ENCODE peak calls at places on chromosomes 4 and X, in five cellular contexts. One of them, this sample, is unnamed.

GRCh38 chr4:128440923-128441322 is 153.3 kb upstream of the PGRMC2 start:
- DNase-seq in tibial artery: no peak
- DNase-seq in A673: no peak
- DNase-seq in esophagus squamous epithelium: no peak
- DNase-seq in transverse colon: no peak
- DNase-seq in this sample: no peak

GRCh38 chrX:2226182-2226581 is 274.6 kb downstream of the DHRSX start:
- DNase-seq in A673: no peak
- DNase-seq in esophagus squamous epithelium: no peak
- DNase-seq in tibial artery: no peak
- DNase-seq in transverse colon: no peak
- DNase-seq in this sample: no peak

GRCh38 chrX:45517090-45517973 is 316.7 kb upstream of the DIPK2B start:
- DNase-seq in esophagus squamous epithelium: no peak
- DNase-seq in A673: peak; percentile 49
- DNase-seq in tibial artery: no peak
- DNase-seq in transverse colon: no peak
- DNase-seq in this sample: no peak

GRCh38 chr4:152784490-152785195 is 4.9 kb downstream of the ARFIP1 start:
- DNase-seq in esophagus squamous epithelium: no peak
- DNase-seq in tibial artery: no peak
- DNase-seq in A673: peak; percentile 92
- DNase-seq in transverse colon: peak; percentile 16
- DNase-seq in this sample: no peak

GRCh38 chrX:7083468-7084396 is 63.8 kb upstream of the STS start:
- DNase-seq in transverse colon: peak; percentile 38
- DNase-seq in tibial artery: no peak
- DNase-seq in A673: peak; percentile 60
- DNase-seq in esophagus squamous epithelium: peak; percentile 23
- DNase-seq in this sample: peak; percentile 98

GRCh38 chrX:132488092-132488749 is 617 bp downstream of the MBNL3 start:
- DNase-seq in transverse colon: peak; percentile 33
- DNase-seq in A673: peak; percentile 41
- DNase-seq in tibial artery: no peak
- DNase-seq in esophagus squamous epithelium: no peak
- DNase-seq in this sample: no peak

GRCh38 chrX:48508400-48509244 is at the start of gene PORCN:
- DNase-seq in A673: peak; percentile 79
- DNase-seq in transverse colon: peak; percentile 88
- DNase-seq in tibial artery: peak; percentile 89
- DNase-seq in esophagus squamous epithelium: peak; percentile 29
- DNase-seq in this sample: no peak

GRCh38 chr4:8101796-8102355 is 56.7 kb downstream of the ABLIM2 start:
- DNase-seq in esophagus squamous epithelium: no peak
- DNase-seq in transverse colon: no peak
- DNase-seq in tibial artery: no peak
- DNase-seq in A673: no peak
- DNase-seq in this sample: no peak

GRCh38 chrX:112048707-112049106 is 33.9 kb downstream of the TRPC5 start:
- DNase-seq in tibial artery: no peak
- DNase-seq in esophagus squamous epithelium: no peak
- DNase-seq in transverse colon: no peak
- DNase-seq in A673: no peak
- DNase-seq in this sample: no peak

GRCh38 chr4:41540687-41541086 is 2.7 kb downstream of the LIMCH1 start:
- DNase-seq in transverse colon: no peak
- DNase-seq in A673: no peak
- DNase-seq in tibial artery: no peak
- DNase-seq in esophagus squamous epithelium: no peak
- DNase-seq in this sample: no peak

GRCh38 chr4:101037938-101038413 is 309.4 kb downstream of the PPP3CA start:
- DNase-seq in transverse colon: no peak
- DNase-seq in A673: peak; percentile 97
- DNase-seq in esophagus squamous epithelium: no peak
- DNase-seq in tibial artery: no peak
- DNase-seq in this sample: no peak

GRCh38 chrX:41241962-41242361 is 92.0 kb upstream of the DDX3X start:
- DNase-seq in esophagus squamous epithelium: no peak
- DNase-seq in A673: no peak
- DNase-seq in tibial artery: no peak
- DNase-seq in transverse colon: no peak
- DNase-seq in this sample: no peak

GRCh38 chr4:85372986-85373385 is 102.0 kb upstream of the ARHGAP24 start:
- DNase-seq in tibial artery: no peak
- DNase-seq in esophagus squamous epithelium: no peak
- DNase-seq in transverse colon: no peak
- DNase-seq in A673: no peak
- DNase-seq in this sample: no peak

GRCh38 chr4:41260315-41260714 is 3.6 kb downstream of the UCHL1 start:
- DNase-seq in tibial artery: no peak
- DNase-seq in A673: no peak
- DNase-seq in esophagus squamous epithelium: no peak
- DNase-seq in transverse colon: no peak
- DNase-seq in this sample: no peak

GRCh38 chrX:115494133-115494532 is 66.8 kb upstream of the PLS3 start:
- DNase-seq in tibial artery: no peak
- DNase-seq in esophagus squamous epithelium: no peak
- DNase-seq in A673: no peak
- DNase-seq in transverse colon: no peak
- DNase-seq in this sample: no peak
- H3K36me3 ChIP-seq in tibial artery: no peaks in the 10 kb centered on the region
- H3K36me3 ChIP-seq in esophagus squamous epithelium: no peaks in the 10 kb centered on the region
- H3K36me3 ChIP-seq in A673: no peaks in the 10 kb centered on the region
- H3K36me3 ChIP-seq in transverse colon: no peaks in the 10 kb centered on the region
- H3K36me3 ChIP-seq in this sample: no peaks in the 10 kb centered on the region

GRCh38 chr4:73589887-73590801 is 30.1 kb downstream of the RASSF6 start:
- DNase-seq in tibial artery: no peak
- DNase-seq in esophagus squamous epithelium: no peak
- DNase-seq in A673: peak; percentile 28
- DNase-seq in transverse colon: no peak
- DNase-seq in this sample: no peak

GRCh38 chr4:73596001-73596400 is 24.2 kb downstream of the RASSF6 start:
- DNase-seq in transverse colon: no peak
- DNase-seq in A673: no peak
- DNase-seq in tibial artery: no peak
- DNase-seq in esophagus squamous epithelium: no peak
- DNase-seq in this sample: no peak

GRCh38 chr4:73597594-73597993 is 22.6 kb downstream of the RASSF6 start:
- DNase-seq in tibial artery: no peak
- DNase-seq in transverse colon: no peak
- DNase-seq in esophagus squamous epithelium: no peak
- DNase-seq in A673: no peak
- DNase-seq in this sample: no peak

GRCh38 chr4:73589261-73589847 is 30.9 kb downstream of the RASSF6 start:
- DNase-seq in A673: no peak
- DNase-seq in transverse colon: no peak
- DNase-seq in esophagus squamous epithelium: no peak
- DNase-seq in tibial artery: no peak
- DNase-seq in this sample: no peak

GRCh38 chr4:73593631-73594241 is 26.5 kb downstream of the RASSF6 start:
- DNase-seq in transverse colon: no peak
- DNase-seq in tibial artery: no peak
- DNase-seq in A673: no peak
- DNase-seq in esophagus squamous epithelium: no peak
- DNase-seq in this sample: no peak
- TF ChIP-seq CTCF in transverse colon: peak; percentile 64
- TF ChIP-seq CTCF in tibial artery: peak; percentile 21
- TF ChIP-seq CTCF in A673: peak; percentile 48
- TF ChIP-seq CTCF in esophagus squamous epithelium: peak; percentile 42
- TF ChIP-seq CTCF in this sample: peak; percentile 53

GRCh38 chr4:185657191-185657590 is 121.9 kb upstream of the PDLIM3 start:
- DNase-seq in tibial artery: no peak
- DNase-seq in transverse colon: no peak
- DNase-seq in A673: no peak
- DNase-seq in esophagus squamous epithelium: no peak
- DNase-seq in this sample: no peak

GRCh38 chr4:185657699-185658098 is 122.4 kb upstream of the PDLIM3 start:
- DNase-seq in tibial artery: no peak
- DNase-seq in transverse colon: no peak
- DNase-seq in esophagus squamous epithelium: no peak
- DNase-seq in A673: no peak
- DNase-seq in this sample: no peak

GRCh38 chr4:185656467-185656890 is 121.2 kb upstream of the PDLIM3 start:
- DNase-seq in tibial artery: peak; percentile 90
- DNase-seq in A673: peak; percentile 3
- DNase-seq in esophagus squamous epithelium: no peak
- DNase-seq in transverse colon: peak; percentile 25
- DNase-seq in this sample: no peak

GRCh38 chr4:185654311-185654710 is 119.0 kb upstream of the PDLIM3 start:
- DNase-seq in tibial artery: no peak
- DNase-seq in A673: no peak
- DNase-seq in esophagus squamous epithelium: no peak
- DNase-seq in transverse colon: no peak
- DNase-seq in this sample: no peak

GRCh38 chr4:185654965-185655554 is 119.8 kb upstream of the PDLIM3 start:
- DNase-seq in transverse colon: no peak
- DNase-seq in tibial artery: no peak
- DNase-seq in esophagus squamous epithelium: no peak
- DNase-seq in A673: no peak
- DNase-seq in this sample: no peak
- H3K36me3 ChIP-seq in transverse colon: no peaks in the 10 kb centered on the region
- H3K36me3 ChIP-seq in tibial artery: peaks cover 27% of the 10 kb centered on the region
- H3K36me3 ChIP-seq in esophagus squamous epithelium: peaks cover 5% of the 10 kb centered on the region
- H3K36me3 ChIP-seq in A673: no peaks in the 10 kb centered on the region
- H3K36me3 ChIP-seq in this sample: no peaks in the 10 kb centered on the region

GRCh38 chrX:21698274-21698673 is 40.1 kb upstream of the KLHL34 start:
- DNase-seq in transverse colon: no peak
- DNase-seq in tibial artery: no peak
- DNase-seq in esophagus squamous epithelium: no peak
- DNase-seq in A673: no peak
- DNase-seq in this sample: no peak
- TF ChIP-seq CTCF in transverse colon: no peak
- TF ChIP-seq CTCF in tibial artery: no peak
- TF ChIP-seq CTCF in esophagus squamous epithelium: no peak
- TF ChIP-seq CTCF in A673: no peak
- TF ChIP-seq CTCF in this sample: no peak

DNA sequence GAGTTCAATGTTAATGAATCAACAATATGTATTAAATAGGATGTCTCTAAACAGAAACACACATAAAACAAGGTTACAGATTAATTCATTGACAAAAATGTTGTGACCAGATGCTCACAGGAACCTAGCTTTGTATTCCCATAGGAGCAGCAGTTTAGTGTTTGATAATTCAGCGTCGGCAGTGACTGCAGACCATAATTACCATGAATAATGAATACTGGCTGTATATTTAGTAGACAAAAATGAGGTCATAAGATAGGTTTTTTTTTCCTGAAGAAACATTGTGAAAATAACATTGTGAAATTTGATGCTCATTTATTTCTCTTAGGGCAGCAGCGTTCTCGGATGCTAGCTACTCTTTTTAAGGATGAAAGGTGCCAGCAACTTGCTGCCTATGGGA is 27.8 kb downstream of the COPS4 start:
- DNase-seq in A673: peak; percentile 35
- DNase-seq in tibial artery: no peak
- DNase-seq in transverse colon: no peak
- DNase-seq in esophagus squamous epithelium: no peak
- DNase-seq in this sample: no peak
- H3K36me3 ChIP-seq in A673: peaks cover 8% of the 10 kb centered on the region
- H3K36me3 ChIP-seq in tibial artery: peaks cover 79% of the 10 kb centered on the region
- H3K36me3 ChIP-seq in transverse colon: peaks cover 57% of the 10 kb centered on the region
- H3K36me3 ChIP-seq in esophagus squamous epithelium: peaks cover 17% of the 10 kb centered on the region
- H3K36me3 ChIP-seq in this sample: no peaks in the 10 kb centered on the region